ENCODE peak calls at places on chromosomes 1 and 21, in six cellular contexts. One of them, this sample, is unnamed. For H3K9me3, the result is how much of the 10 kb centered on the place peaks cover.

GRCh38 chr1:184701821-184702220 is 52.8 kb downstream of the EDEM3 start:
- ATAC-seq in upper lobe of left lung: no peak
- ATAC-seq in HCT116: no peak
- ATAC-seq in HepG2: no peak
- ATAC-seq in K562: no peak
- ATAC-seq in Panc1: no peak
- ATAC-seq in this sample: no peak

GRCh38 chr1:201955750-201956143 is 444 bp downstream of the TIMM17A start:
- ATAC-seq in K562: peak
- ATAC-seq in HCT116: no peak
- ATAC-seq in Panc1: no peak
- ATAC-seq in HepG2: no peak
- ATAC-seq in upper lobe of left lung: no peak
- ATAC-seq in this sample: no peak

GRCh38 chr1:207858271-207858670 is 52.7 kb downstream of the CD34 start:
- ATAC-seq in HCT116: no peak
- ATAC-seq in Panc1: no peak
- ATAC-seq in K562: no peak
- ATAC-seq in upper lobe of left lung: no peak
- ATAC-seq in HepG2: no peak
- ATAC-seq in this sample: peak

GRCh38 chr1:108016451-108016920 is 51.5 kb upstream of the VAV3 start:
- ATAC-seq in K562: peak
- ATAC-seq in Panc1: no peak
- ATAC-seq in HCT116: no peak
- ATAC-seq in upper lobe of left lung: no peak
- ATAC-seq in HepG2: no peak
- ATAC-seq in this sample: no peak

GRCh38 chr1:237258871-237259270 is 216.9 kb downstream of the RYR2 start:
- ATAC-seq in Panc1: no peak
- ATAC-seq in upper lobe of left lung: no peak
- ATAC-seq in HepG2: no peak
- ATAC-seq in HCT116: no peak
- ATAC-seq in K562: no peak
- ATAC-seq in this sample: peak

GRCh38 chr1:230987446-230987845 is 8.6 kb downstream of the ARV1 start:
- ATAC-seq in HCT116: no peak
- ATAC-seq in Panc1: no peak
- ATAC-seq in K562: no peak
- ATAC-seq in HepG2: no peak
- ATAC-seq in upper lobe of left lung: no peak
- ATAC-seq in this sample: no peak

GRCh38 chr1:109624215-109625010 is 4.8 kb downstream of the AMPD2 start:
- ATAC-seq in Panc1: no peak
- ATAC-seq in HCT116: no peak
- ATAC-seq in upper lobe of left lung: no peak
- ATAC-seq in HepG2: no peak
- ATAC-seq in K562: no peak
- ATAC-seq in this sample: no peak

GRCh38 chr1:229689273-229689672 is 63.2 kb downstream of the URB2 start:
- ATAC-seq in HCT116: no peak
- ATAC-seq in K562: peak
- ATAC-seq in upper lobe of left lung: peak
- ATAC-seq in Panc1: no peak
- ATAC-seq in HepG2: no peak
- ATAC-seq in this sample: no peak

GRCh38 chr1:178946855-178947687 is 76.2 kb upstream of the ANGPTL1 start:
- ATAC-seq in HepG2: peak
- ATAC-seq in Panc1: no peak
- ATAC-seq in K562: no peak
- ATAC-seq in HCT116: no peak
- ATAC-seq in upper lobe of left lung: no peak
- ATAC-seq in this sample: no peak

GRCh38 chr1:14626869-14627607 is 28.6 kb downstream of the KAZN start:
- ATAC-seq in Panc1: peak
- ATAC-seq in upper lobe of left lung: peak
- ATAC-seq in K562: peak
- ATAC-seq in HCT116: no peak
- ATAC-seq in HepG2: no peak
- ATAC-seq in this sample: peak

GRCh38 chr1:15802234-15802965 is 5.0 kb downstream of the UQCRHL start:
- ATAC-seq in upper lobe of left lung: no peak
- ATAC-seq in HepG2: no peak
- ATAC-seq in K562: no peak
- ATAC-seq in Panc1: no peak
- ATAC-seq in HCT116: no peak
- ATAC-seq in this sample: no peak

GRCh38 chr1:205575294-205575885 is 56.4 kb downstream of the ELK4 start:
- ATAC-seq in K562: no peak
- ATAC-seq in HCT116: no peak
- ATAC-seq in HepG2: no peak
- ATAC-seq in upper lobe of left lung: no peak
- ATAC-seq in Panc1: no peak
- ATAC-seq in this sample: no peak

GRCh38 chr1:37305108-37305507 is 169.3 kb upstream of the ZC3H12A start:
- ATAC-seq in HepG2: no peak
- ATAC-seq in upper lobe of left lung: no peak
- ATAC-seq in HCT116: no peak
- ATAC-seq in Panc1: no peak
- ATAC-seq in K562: no peak
- ATAC-seq in this sample: no peak

GRCh38 chr1:24567792-24568388 is 12.0 kb downstream of the NCMAP start:
- ATAC-seq in Panc1: peak
- ATAC-seq in HepG2: peak
- ATAC-seq in HCT116: peak
- ATAC-seq in K562: peak
- ATAC-seq in upper lobe of left lung: peak
- ATAC-seq in this sample: no peak

GRCh38 chr1:157703981-157704380 is 3.4 kb upstream of the FCRL3 start:
- ATAC-seq in HepG2: no peak
- ATAC-seq in HCT116: no peak
- ATAC-seq in K562: no peak
- ATAC-seq in Panc1: no peak
- ATAC-seq in upper lobe of left lung: no peak
- ATAC-seq in this sample: no peak

GRCh38 chr1:187491082-187491720 is 662.5 kb downstream of the PLA2G4A start:
- ATAC-seq in K562: no peak
- ATAC-seq in Panc1: peak
- ATAC-seq in upper lobe of left lung: no peak
- ATAC-seq in HCT116: no peak
- ATAC-seq in HepG2: peak
- ATAC-seq in this sample: no peak

GRCh38 chr1:211944733-211945500 is 90.4 kb downstream of the INTS7 start:
- ATAC-seq in K562: peak
- ATAC-seq in HepG2: peak
- ATAC-seq in upper lobe of left lung: peak
- ATAC-seq in Panc1: peak
- ATAC-seq in HCT116: peak
- ATAC-seq in this sample: no peak

GRCh38 chr1:35120458-35121133 is 41.4 kb downstream of the ZMYM1 start:
- ATAC-seq in K562: peak
- ATAC-seq in HCT116: no peak
- ATAC-seq in Panc1: peak
- ATAC-seq in HepG2: peak
- ATAC-seq in upper lobe of left lung: peak
- ATAC-seq in this sample: peak

GRCh38 chr1:23116216-23116836 is 52.3 kb downstream of the LUZP1 start:
- ATAC-seq in upper lobe of left lung: no peak
- ATAC-seq in HCT116: no peak
- ATAC-seq in Panc1: no peak
- ATAC-seq in HepG2: peak
- ATAC-seq in K562: peak
- ATAC-seq in this sample: no peak

GRCh38 chr1:43345119-43345518 is 7.5 kb downstream of the MPL start:
- ATAC-seq in K562: peak
- ATAC-seq in HepG2: no peak
- ATAC-seq in upper lobe of left lung: no peak
- ATAC-seq in HCT116: no peak
- ATAC-seq in Panc1: no peak
- ATAC-seq in this sample: no peak

GRCh38 chr1:207962716-207963428 is 51.9 kb upstream of the CD34 start:
- ATAC-seq in upper lobe of left lung: peak
- ATAC-seq in Panc1: peak
- ATAC-seq in HCT116: no peak
- ATAC-seq in HepG2: no peak
- ATAC-seq in K562: peak
- ATAC-seq in this sample: peak

GRCh38 chr1:41347276-41347675 is 14.0 kb upstream of the FOXO6 start:
- ATAC-seq in HCT116: no peak
- ATAC-seq in K562: no peak
- ATAC-seq in HepG2: no peak
- ATAC-seq in Panc1: no peak
- ATAC-seq in upper lobe of left lung: no peak
- ATAC-seq in this sample: no peak

GRCh38 chr1:111540928-111541327 is 37.5 kb upstream of the ADORA3 start:
- ATAC-seq in HCT116: no peak
- ATAC-seq in upper lobe of left lung: no peak
- ATAC-seq in K562: no peak
- ATAC-seq in HepG2: no peak
- ATAC-seq in Panc1: no peak
- ATAC-seq in this sample: no peak

GRCh38 chr21:28832715-28833061 is 160.0 kb downstream of the LTN1 start:
- ATAC-seq in upper lobe of left lung: no peak
- ATAC-seq in K562: no peak
- ATAC-seq in HCT116: no peak
- ATAC-seq in HepG2: no peak
- ATAC-seq in Panc1: no peak
- ATAC-seq in this sample: no peak

GRCh38 chr1:62337785-62338631 is 18.8 kb upstream of the KANK4 start:
- ATAC-seq in HepG2: peak
- ATAC-seq in upper lobe of left lung: no peak
- ATAC-seq in HCT116: peak
- ATAC-seq in Panc1: no peak
- ATAC-seq in K562: peak
- ATAC-seq in this sample: no peak

GRCh38 chr1:28592314-28593071 is 428 bp downstream of the RAB42 start:
- ATAC-seq in K562: no peak
- ATAC-seq in HCT116: no peak
- ATAC-seq in Panc1: peak
- ATAC-seq in HepG2: peak
- ATAC-seq in upper lobe of left lung: no peak
- ATAC-seq in this sample: peak

GRCh38 chr1:7656821-7657220 is 114.3 kb upstream of the VAMP3 start:
- ATAC-seq in upper lobe of left lung: no peak
- ATAC-seq in Panc1: no peak
- ATAC-seq in HepG2: no peak
- ATAC-seq in HCT116: no peak
- ATAC-seq in K562: peak
- ATAC-seq in this sample: no peak

GRCh38 chr1:201324821-201325677 is 41.7 kb downstream of the PKP1 start:
- ATAC-seq in HCT116: no peak
- ATAC-seq in upper lobe of left lung: no peak
- ATAC-seq in Panc1: no peak
- ATAC-seq in HepG2: peak
- ATAC-seq in K562: no peak
- ATAC-seq in this sample: peak

GRCh38 chr1:18884419-18884717 is 18.0 kb downstream of the ALDH4A1 start:
- ATAC-seq in HCT116: peak
- ATAC-seq in K562: peak
- ATAC-seq in upper lobe of left lung: no peak
- ATAC-seq in HepG2: peak
- ATAC-seq in Panc1: peak
- ATAC-seq in this sample: no peak

GRCh38 chr21:33937931-33938339 is 22.3 kb upstream of the ATP5PO start:
- ATAC-seq in K562: peak
- ATAC-seq in upper lobe of left lung: no peak
- ATAC-seq in HepG2: no peak
- ATAC-seq in Panc1: no peak
- ATAC-seq in HCT116: no peak
- ATAC-seq in this sample: no peak
- TF ChIP-seq POLR2AphosphoS5 in K562: no peak
- TF ChIP-seq POLR2AphosphoS5 in upper lobe of left lung: peak
- TF ChIP-seq POLR2AphosphoS5 in HepG2: no peak
- TF ChIP-seq POLR2AphosphoS5 in Panc1: no peak
- TF ChIP-seq POLR2AphosphoS5 in HCT116: no peak
- TF ChIP-seq POLR2AphosphoS5 in this sample: no peak

DNA sequence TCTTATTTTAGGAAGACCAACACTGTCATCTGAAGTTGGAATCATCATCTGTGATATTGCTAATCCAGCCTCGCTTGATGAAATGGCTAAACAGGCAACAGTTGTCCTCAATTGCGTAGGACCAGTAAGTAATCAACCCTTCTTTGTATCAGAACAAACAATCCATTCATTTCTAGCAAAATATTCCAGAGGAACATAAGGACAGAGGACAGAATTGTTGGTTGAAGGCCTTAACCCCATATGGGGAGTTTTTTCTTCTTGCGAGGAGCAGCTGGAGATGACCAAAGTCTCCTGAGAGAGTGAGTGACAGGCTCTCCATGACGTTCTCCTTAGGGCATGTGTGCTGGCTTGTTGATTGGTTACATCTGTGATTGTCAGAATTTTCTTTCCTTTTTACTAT is 2.7 kb downstream of the SCCPDH start:
- ATAC-seq in HCT116: no peak
- ATAC-seq in HepG2: no peak
- ATAC-seq in upper lobe of left lung: no peak
- ATAC-seq in K562: no peak
- ATAC-seq in Panc1: no peak
- ATAC-seq in this sample: no peak
- H3K9me3 ChIP-seq in HCT116: under half
- H3K9me3 ChIP-seq in HepG2: under half
- H3K9me3 ChIP-seq in upper lobe of left lung: under half
- H3K9me3 ChIP-seq in K562: under half
- H3K9me3 ChIP-seq in Panc1: under half
- H3K9me3 ChIP-seq in this sample: under half

DNA sequence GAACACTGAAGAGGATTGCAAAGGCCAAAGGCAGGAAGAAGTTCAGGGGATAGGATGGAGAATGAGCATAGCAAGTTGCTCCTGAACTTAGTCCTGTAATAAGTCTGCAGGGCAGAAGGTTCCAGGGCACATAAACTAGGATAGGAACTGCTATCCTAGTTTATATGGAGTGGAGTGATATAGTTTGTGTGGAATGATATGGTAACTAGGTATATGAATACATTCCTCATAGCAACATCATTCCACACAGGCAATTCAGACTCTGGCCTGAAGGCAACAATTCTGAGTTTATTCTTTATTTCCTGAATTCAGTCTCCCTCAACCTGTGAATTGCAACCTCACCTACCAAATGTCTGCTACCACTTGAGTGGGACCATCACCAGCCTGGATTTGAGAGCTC is 154.9 kb upstream of the GREM2 start:
- ATAC-seq in K562: no peak
- ATAC-seq in Panc1: no peak
- ATAC-seq in HCT116: no peak
- ATAC-seq in HepG2: no peak
- ATAC-seq in upper lobe of left lung: no peak
- ATAC-seq in this sample: no peak
- TF ChIP-seq POLR2AphosphoS5 in K562: no peak
- TF ChIP-seq POLR2AphosphoS5 in Panc1: no peak
- TF ChIP-seq POLR2AphosphoS5 in HCT116: no peak
- TF ChIP-seq POLR2AphosphoS5 in HepG2: no peak
- TF ChIP-seq POLR2AphosphoS5 in upper lobe of left lung: no peak
- TF ChIP-seq POLR2AphosphoS5 in this sample: no peak

DNA sequence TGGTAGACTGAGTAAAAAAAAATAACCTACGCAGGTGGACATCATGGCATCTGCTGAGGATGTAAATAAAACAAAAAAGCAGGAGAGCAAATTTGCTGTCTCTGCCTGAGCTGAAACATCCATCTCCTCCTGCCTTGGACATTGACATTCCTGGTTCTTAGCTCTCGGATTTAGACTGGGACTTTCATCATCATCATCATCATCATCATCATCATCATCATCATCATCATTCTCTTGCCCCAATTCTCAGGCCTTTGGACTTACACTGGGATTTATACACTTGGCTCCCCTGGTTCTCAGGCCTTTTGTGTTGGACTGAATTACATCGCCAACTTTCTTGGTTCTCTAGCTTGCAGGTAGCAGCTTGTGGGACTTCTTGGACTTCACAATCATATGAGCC is 308.4 kb upstream of the BEND5 start:
- ATAC-seq in K562: no peak
- ATAC-seq in upper lobe of left lung: no peak
- ATAC-seq in HepG2: no peak
- ATAC-seq in Panc1: no peak
- ATAC-seq in HCT116: no peak
- ATAC-seq in this sample: no peak
- H3K9me3 ChIP-seq in K562: under half
- H3K9me3 ChIP-seq in upper lobe of left lung: under half
- H3K9me3 ChIP-seq in HepG2: half or more
- H3K9me3 ChIP-seq in Panc1: under half
- H3K9me3 ChIP-seq in HCT116: under half
- H3K9me3 ChIP-seq in this sample: under half